ENCODE peak calls at places on chromosomes 11 and 22, in ten cellular contexts. One of them, this sample, is unnamed.

GRCh38 chr11:107468596-107468995 is 11.0 kb upstream of the CWF19L2 start:
- DNase-seq in GM03348: no peak
- DNase-seq in NCI-H1930: no peak
- DNase-seq in activated T-cell treated with anti-CD3 and anti-CD28 coated beads, Interleukin-2, amount 50 U/mL, for 1 hour: no peak
- DNase-seq in GM04504: no peak
- DNase-seq in NCI-H1105: peak; percentile 4
- DNase-seq in uterus: peak; percentile 39
- DNase-seq in cerebellum: no peak
- DNase-seq in PC-9: no peak
- DNase-seq in renal cortical epithelial cell: no peak
- DNase-seq in this sample: no peak

GRCh38 chr22:35219012-35219411 is 38.3 kb upstream of the HMGXB4 start:
- DNase-seq in NCI-H1105: no peak
- DNase-seq in activated T-cell treated with anti-CD3 and anti-CD28 coated beads, Interleukin-2, amount 50 U/mL, for 1 hour: no peak
- DNase-seq in GM04504: peak; percentile 58
- DNase-seq in GM03348: peak; percentile 62
- DNase-seq in cerebellum: no peak
- DNase-seq in PC-9: no peak
- DNase-seq in NCI-H1930: no peak
- DNase-seq in uterus: no peak
- DNase-seq in renal cortical epithelial cell: peak; percentile 69
- DNase-seq in this sample: no peak

GRCh38 chr11:43709689-43710088 is 29.2 kb downstream of the HSD17B12 start:
- DNase-seq in renal cortical epithelial cell: no peak
- DNase-seq in GM03348: no peak
- DNase-seq in GM04504: no peak
- DNase-seq in uterus: no peak
- DNase-seq in NCI-H1105: no peak
- DNase-seq in NCI-H1930: no peak
- DNase-seq in PC-9: no peak
- DNase-seq in activated T-cell treated with anti-CD3 and anti-CD28 coated beads, Interleukin-2, amount 50 U/mL, for 1 hour: no peak
- DNase-seq in cerebellum: no peak
- DNase-seq in this sample: no peak

GRCh38 chr22:31828739-31829138 is 74.9 kb downstream of the DEPDC5 start:
- DNase-seq in NCI-H1930: no peak
- DNase-seq in activated T-cell treated with anti-CD3 and anti-CD28 coated beads, Interleukin-2, amount 50 U/mL, for 1 hour: no peak
- DNase-seq in renal cortical epithelial cell: no peak
- DNase-seq in PC-9: no peak
- DNase-seq in GM04504: no peak
- DNase-seq in NCI-H1105: no peak
- DNase-seq in uterus: no peak
- DNase-seq in cerebellum: no peak
- DNase-seq in GM03348: no peak
- DNase-seq in this sample: no peak

GRCh38 chr11:12280838-12281565 is 96.4 kb upstream of the PARVA start:
- DNase-seq in cerebellum: no peak
- DNase-seq in NCI-H1105: no peak
- DNase-seq in GM03348: no peak
- DNase-seq in PC-9: no peak
- DNase-seq in renal cortical epithelial cell: no peak
- DNase-seq in NCI-H1930: no peak
- DNase-seq in uterus: no peak
- DNase-seq in GM04504: no peak
- DNase-seq in activated T-cell treated with anti-CD3 and anti-CD28 coated beads, Interleukin-2, amount 50 U/mL, for 1 hour: no peak
- DNase-seq in this sample: no peak

GRCh38 chr11:8905528-8906165 is 5.3 kb upstream of the AKIP1 start:
- DNase-seq in activated T-cell treated with anti-CD3 and anti-CD28 coated beads, Interleukin-2, amount 50 U/mL, for 1 hour: no peak
- DNase-seq in cerebellum: no peak
- DNase-seq in GM03348: peak; percentile 73
- DNase-seq in renal cortical epithelial cell: no peak
- DNase-seq in uterus: no peak
- DNase-seq in GM04504: peak; percentile 67
- DNase-seq in NCI-H1930: no peak
- DNase-seq in PC-9: no peak
- DNase-seq in NCI-H1105: no peak
- DNase-seq in this sample: no peak

GRCh38 chr11:4664183-4664582 is 20.4 kb downstream of the OR51E1 start:
- DNase-seq in NCI-H1930: no peak
- DNase-seq in uterus: no peak
- DNase-seq in activated T-cell treated with anti-CD3 and anti-CD28 coated beads, Interleukin-2, amount 50 U/mL, for 1 hour: no peak
- DNase-seq in NCI-H1105: no peak
- DNase-seq in cerebellum: no peak
- DNase-seq in PC-9: no peak
- DNase-seq in renal cortical epithelial cell: no peak
- DNase-seq in GM04504: no peak
- DNase-seq in GM03348: no peak
- DNase-seq in this sample: no peak

GRCh38 chr22:50318356-50318697 is 8.5 kb downstream of the DENND6B start:
- DNase-seq in uterus: no peak
- DNase-seq in cerebellum: no peak
- DNase-seq in NCI-H1105: no peak
- DNase-seq in GM03348: no peak
- DNase-seq in GM04504: no peak
- DNase-seq in renal cortical epithelial cell: no peak
- DNase-seq in activated T-cell treated with anti-CD3 and anti-CD28 coated beads, Interleukin-2, amount 50 U/mL, for 1 hour: no peak
- DNase-seq in NCI-H1930: no peak
- DNase-seq in PC-9: no peak
- DNase-seq in this sample: no peak

GRCh38 chr11:26187639-26188038 is 144.3 kb upstream of the ANO3 start:
- DNase-seq in uterus: no peak
- DNase-seq in PC-9: peak; percentile 18
- DNase-seq in NCI-H1105: no peak
- DNase-seq in cerebellum: no peak
- DNase-seq in NCI-H1930: no peak
- DNase-seq in GM03348: peak; percentile 62
- DNase-seq in activated T-cell treated with anti-CD3 and anti-CD28 coated beads, Interleukin-2, amount 50 U/mL, for 1 hour: no peak
- DNase-seq in GM04504: peak; percentile 68
- DNase-seq in renal cortical epithelial cell: peak; percentile 96
- DNase-seq in this sample: peak; percentile 62

GRCh38 chr22:19579880-19580279 is 55.7 kb upstream of the CLDN5 start:
- DNase-seq in renal cortical epithelial cell: no peak
- DNase-seq in GM03348: no peak
- DNase-seq in activated T-cell treated with anti-CD3 and anti-CD28 coated beads, Interleukin-2, amount 50 U/mL, for 1 hour: no peak
- DNase-seq in uterus: peak; percentile 62
- DNase-seq in NCI-H1930: no peak
- DNase-seq in PC-9: no peak
- DNase-seq in GM04504: no peak
- DNase-seq in NCI-H1105: no peak
- DNase-seq in cerebellum: no peak
- DNase-seq in this sample: no peak

GRCh38 chr11:109039611-109040010 is 374.7 kb downstream of the DDX10 start:
- DNase-seq in GM03348: no peak
- DNase-seq in GM04504: no peak
- DNase-seq in uterus: no peak
- DNase-seq in cerebellum: no peak
- DNase-seq in renal cortical epithelial cell: peak; percentile 63
- DNase-seq in activated T-cell treated with anti-CD3 and anti-CD28 coated beads, Interleukin-2, amount 50 U/mL, for 1 hour: no peak
- DNase-seq in NCI-H1105: no peak
- DNase-seq in PC-9: no peak
- DNase-seq in NCI-H1930: no peak
- DNase-seq in this sample: no peak

GRCh38 chr11:61833478-61833877 is 5.4 kb downstream of the FADS2 start:
- DNase-seq in GM04504: no peak
- DNase-seq in uterus: no peak
- DNase-seq in cerebellum: no peak
- DNase-seq in GM03348: no peak
- DNase-seq in PC-9: no peak
- DNase-seq in NCI-H1930: no peak
- DNase-seq in activated T-cell treated with anti-CD3 and anti-CD28 coated beads, Interleukin-2, amount 50 U/mL, for 1 hour: no peak
- DNase-seq in NCI-H1105: no peak
- DNase-seq in renal cortical epithelial cell: no peak
- DNase-seq in this sample: no peak

GRCh38 chr22:31062566-31063230 is 18.4 kb upstream of the SMTN start:
- DNase-seq in cerebellum: no peak
- DNase-seq in NCI-H1105: no peak
- DNase-seq in GM03348: no peak
- DNase-seq in GM04504: no peak
- DNase-seq in renal cortical epithelial cell: no peak
- DNase-seq in PC-9: no peak
- DNase-seq in uterus: no peak
- DNase-seq in NCI-H1930: no peak
- DNase-seq in activated T-cell treated with anti-CD3 and anti-CD28 coated beads, Interleukin-2, amount 50 U/mL, for 1 hour: no peak
- DNase-seq in this sample: no peak

GRCh38 chr11:33828604-33829429 is 54.5 kb upstream of the FBXO3 start:
- DNase-seq in renal cortical epithelial cell: no peak
- DNase-seq in uterus: no peak
- DNase-seq in GM04504: no peak
- DNase-seq in NCI-H1105: no peak
- DNase-seq in activated T-cell treated with anti-CD3 and anti-CD28 coated beads, Interleukin-2, amount 50 U/mL, for 1 hour: peak; percentile 23
- DNase-seq in GM03348: peak; percentile 41
- DNase-seq in NCI-H1930: no peak
- DNase-seq in PC-9: no peak
- DNase-seq in cerebellum: no peak
- DNase-seq in this sample: no peak

GRCh38 chr11:122656073-122656630 is 630 bp downstream of the UBASH3B start:
- DNase-seq in PC-9: peak; percentile 55
- DNase-seq in NCI-H1930: peak; percentile 13
- DNase-seq in NCI-H1105: peak; percentile 45
- DNase-seq in GM04504: peak; percentile 45
- DNase-seq in GM03348: peak; percentile 81
- DNase-seq in uterus: peak; percentile 27
- DNase-seq in cerebellum: peak; percentile 58
- DNase-seq in activated T-cell treated with anti-CD3 and anti-CD28 coated beads, Interleukin-2, amount 50 U/mL, for 1 hour: peak; percentile 65
- DNase-seq in renal cortical epithelial cell: no peak
- DNase-seq in this sample: no peak

GRCh38 chr11:2885017-2885675 is 429 bp downstream of the CDKN1C start:
- DNase-seq in NCI-H1930: peak; percentile 24
- DNase-seq in NCI-H1105: peak; percentile 26
- DNase-seq in uterus: peak; percentile 58
- DNase-seq in GM04504: no peak
- DNase-seq in PC-9: peak; percentile 60
- DNase-seq in cerebellum: no peak
- DNase-seq in activated T-cell treated with anti-CD3 and anti-CD28 coated beads, Interleukin-2, amount 50 U/mL, for 1 hour: peak; percentile 50
- DNase-seq in renal cortical epithelial cell: no peak
- DNase-seq in GM03348: peak; percentile 76
- DNase-seq in this sample: no peak

GRCh38 chr11:116471608-116472007 is 301.2 kb downstream of the BUD13 start:
- DNase-seq in uterus: no peak
- DNase-seq in NCI-H1930: no peak
- DNase-seq in renal cortical epithelial cell: peak; percentile 59
- DNase-seq in NCI-H1105: no peak
- DNase-seq in GM03348: peak; percentile 11
- DNase-seq in GM04504: no peak
- DNase-seq in activated T-cell treated with anti-CD3 and anti-CD28 coated beads, Interleukin-2, amount 50 U/mL, for 1 hour: no peak
- DNase-seq in PC-9: no peak
- DNase-seq in cerebellum: no peak
- DNase-seq in this sample: peak; percentile 28

GRCh38 chr11:120228794-120229384 is 11.1 kb upstream of the POU2F3 start:
- DNase-seq in uterus: no peak
- DNase-seq in GM04504: no peak
- DNase-seq in PC-9: no peak
- DNase-seq in GM03348: no peak
- DNase-seq in cerebellum: no peak
- DNase-seq in activated T-cell treated with anti-CD3 and anti-CD28 coated beads, Interleukin-2, amount 50 U/mL, for 1 hour: no peak
- DNase-seq in renal cortical epithelial cell: no peak
- DNase-seq in NCI-H1105: no peak
- DNase-seq in NCI-H1930: no peak
- DNase-seq in this sample: no peak